ENCODE peak calls at places on chromosome 16, in four cellular contexts. J is neural progenitor cell, H is heart left ventricle, E is dorsolateral prefrontal cortex. A is an unnamed sample.

GRCh38 chr16:87839542-87840461 is 29.5 kb downstream of the SLC7A5 start:
- DNase-seq in H (no peak), E (no peak), J (no peak), A (no peak)

GRCh38 chr16:82891918-82892317 is 265.1 kb downstream of the CDH13 start:
- DNase-seq in E (no peak), H (no peak), J (no peak), A (no peak)

GRCh38 chr16:28218109-28218508 is 6.3 kb upstream of the XPO6 start:
- DNase-seq in J (peak; percentile 31), H (no peak), E (no peak), A (peak; percentile 48)

GRCh38 chr16:21197115-21197514 is 14.3 kb downstream of the ZP2 start:
- DNase-seq in H (no peak), J (no peak), E (no peak), A (no peak)

GRCh38 chr16:77408607-77409006 is 26.2 kb downstream of the ADAMTS18 start:
- DNase-seq in H (no peak), J (no peak), E (no peak), A (no peak)

GRCh38 chr16:16042076-16042475 is 92.7 kb downstream of the ABCC1 start:
- DNase-seq in J (no peak), H (no peak), E (peak; percentile 53), A (peak; percentile 93)

GRCh38 chr16:86566966-86567700 is 504 bp downstream of the FOXC2 start:
- DNase-seq in J (peak; percentile 82), E (no peak), H (peak; percentile 73), A (peak; percentile 93)

GRCh38 chr16:7722761-7723160 is 390.1 kb downstream of the RBFOX1 start:
- DNase-seq in E (no peak), H (no peak), J (no peak), A (no peak)

GRCh38 chr16:47592232-47592631 is 131.1 kb downstream of the PHKB start:
- DNase-seq in J (no peak), H (no peak), E (no peak), A (no peak)

GRCh38 chr16:2969545-2970521 is 685 bp downstream of the PAQR4 start:
- DNase-seq in H (peak; percentile 85), J (peak; percentile 85), E (peak; percentile 75), A (peak; percentile 46)

GRCh38 chr16:52283018-52283417 is 263.9 kb downstream of the TOX3 start:
- DNase-seq in E (no peak), H (no peak), J (no peak), A (peak; percentile 9)

GRCh38 chr16:13997933-13998332 is 73.2 kb upstream of the MRTFB start:
- DNase-seq in H (no peak), J (no peak), E (no peak), A (no peak)

GRCh38 chr16:4947722-4948503 is 10.2 kb upstream of the SEC14L5 start:
- DNase-seq in H (no peak), J (peak; percentile 92), E (no peak), A (no peak)

GRCh38 chr16:19808061-19808621 is 76.5 kb downstream of the GPRC5B start:
- DNase-seq in H (no peak), J (peak; percentile 43), E (no peak), A (no peak)

GRCh38 chr16:11156401-11156800 is 99.6 kb downstream of the SOCS1 start:
- DNase-seq in H (no peak), E (no peak), J (no peak), A (no peak)

GRCh38 chr16:79658301-79659001 is 57.9 kb upstream of the MAF start:
- DNase-seq in E (no peak), H (no peak), J (peak; percentile 13), A (peak; percentile 65)

GRCh38 chr16:70679653-70680494 is 6.0 kb downstream of the MTSS2 start:
- DNase-seq in H (peak; percentile 71), J (peak; percentile 80), E (no peak), A (no peak)

GRCh38 chr16:3904875-3905274 is 24.4 kb upstream of the CREBBP start:
- DNase-seq in E (peak; percentile 6), J (no peak), H (no peak), A (no peak)

GRCh38 chr16:15041260-15042011 is 14.4 kb downstream of the NTAN1 start:
- DNase-seq in E (peak; percentile 74), J (peak; percentile 29), H (peak; percentile 87), A (peak; percentile 92)
- TF ChIP-seq CTCF in E (peak; percentile 20), J (no peak), H (peak; percentile 37), A (peak; percentile 17)

GRCh38 chr16:81264386-81264785 is 25.9 kb downstream of the BCO1 start:
- DNase-seq in E (no peak), H (no peak), J (no peak), A (no peak)

GRCh38 chr16:81265052-81265451 is 26.6 kb downstream of the BCO1 start:
- DNase-seq in E (no peak), H (no peak), J (no peak), A (no peak)

GRCh38 chr16:81261049-81261648 is 22.7 kb downstream of the BCO1 start:
- DNase-seq in H (no peak), J (no peak), E (no peak), A (no peak)

GRCh38 chr16:81265658-81266451 is 27.4 kb downstream of the BCO1 start:
- DNase-seq in J (no peak), H (peak; percentile 86), E (no peak), A (peak; percentile 12)

DNA sequence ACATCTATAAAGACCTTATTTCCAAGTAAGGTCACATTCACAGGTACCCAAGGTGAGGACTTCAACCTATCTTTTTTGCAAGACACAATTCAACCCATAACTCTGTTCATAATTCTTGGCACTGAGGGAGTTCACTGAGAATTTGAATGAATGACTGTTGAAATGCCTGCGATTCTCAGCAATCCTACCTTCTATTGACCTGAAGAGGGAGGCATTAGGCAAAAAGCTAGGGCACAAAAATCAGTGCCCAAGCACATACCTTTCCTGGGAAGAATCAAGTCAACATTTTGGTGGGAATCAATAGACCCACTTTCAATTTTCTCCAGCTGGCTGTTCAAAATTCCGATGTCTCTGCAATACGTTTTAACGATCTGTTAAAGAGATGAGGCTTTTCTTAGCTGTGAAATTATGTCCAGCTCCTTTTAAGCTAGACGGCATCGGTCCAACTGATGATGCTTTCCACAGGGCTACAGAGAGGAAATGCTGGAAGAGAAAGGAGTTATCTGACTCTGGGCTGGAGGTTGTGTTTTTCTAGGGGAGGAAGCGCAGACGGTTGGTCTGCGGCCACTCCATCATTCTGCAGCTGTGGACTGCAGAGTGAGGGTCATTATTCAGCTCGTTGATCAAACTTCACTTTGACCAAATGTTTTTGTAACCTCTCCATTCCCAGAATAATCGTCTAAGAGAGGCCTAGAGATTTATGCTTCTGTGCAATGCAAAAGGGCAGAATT is 25.1 kb downstream of the BCO1 start:
- DNase-seq in H (no peak), J (no peak), E (no peak), A (peak; percentile 23)
- TF ChIP-seq CTCF in H (no peak), J (no peak), E (no peak), A (no peak)

GRCh38 chr16:75238853-75239371 is 12.5 kb downstream of the BCAR1 start:
- DNase-seq in H (no peak), E (peak; percentile 84), J (no peak), A (peak; percentile 52)
- TF ChIP-seq CTCF in H (no peak), E (peak; percentile 5), J (no peak), A (peak; percentile 26)

DNA sequence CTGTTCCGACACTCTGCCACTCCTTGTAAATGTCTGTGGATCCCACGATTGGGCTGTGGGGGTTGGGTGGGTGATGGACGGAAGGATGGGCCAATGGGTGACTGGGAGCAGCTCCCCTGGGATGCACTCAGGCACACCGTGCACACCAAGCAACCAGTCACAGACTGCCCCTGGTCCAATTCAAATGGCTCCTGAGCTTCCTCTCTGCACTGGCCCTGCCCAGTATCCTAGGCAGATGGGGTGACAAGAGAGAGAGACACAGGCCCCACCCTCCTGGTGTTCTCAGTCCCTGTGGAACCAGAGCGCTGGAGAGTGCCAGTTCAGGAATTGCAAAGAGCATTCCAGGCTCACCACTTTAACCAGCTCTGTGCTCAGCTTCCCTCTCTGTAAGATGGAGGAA is 32.8 kb downstream of the BEAN1 start:
- DNase-seq in J (peak; percentile 45), H (no peak), E (no peak), A (no peak)
- TF ChIP-seq CTCF in J (no peak), H (no peak), E (no peak), A (no peak)

GRCh38 chr16:90016339-90016950 is 2.8 kb downstream of the DBNDD1 start:
- DNase-seq in J (no peak), E (no peak), H (no peak), A (no peak)

GRCh38 chr16:90012978-90013745 is 6.1 kb downstream of the DBNDD1 start:
- DNase-seq in J (no peak), E (no peak), H (no peak), A (no peak)

GRCh38 chr16:90019201-90019542 is at the start of gene DBNDD1:
- DNase-seq in E (no peak), J (no peak), H (peak; percentile 62), A (no peak)

GRCh38 chr16:90018297-90019200 is 707 bp downstream of the DBNDD1 start:
- DNase-seq in J (peak; percentile 58), H (peak; percentile 67), E (no peak), A (peak; percentile 39)

DNA sequence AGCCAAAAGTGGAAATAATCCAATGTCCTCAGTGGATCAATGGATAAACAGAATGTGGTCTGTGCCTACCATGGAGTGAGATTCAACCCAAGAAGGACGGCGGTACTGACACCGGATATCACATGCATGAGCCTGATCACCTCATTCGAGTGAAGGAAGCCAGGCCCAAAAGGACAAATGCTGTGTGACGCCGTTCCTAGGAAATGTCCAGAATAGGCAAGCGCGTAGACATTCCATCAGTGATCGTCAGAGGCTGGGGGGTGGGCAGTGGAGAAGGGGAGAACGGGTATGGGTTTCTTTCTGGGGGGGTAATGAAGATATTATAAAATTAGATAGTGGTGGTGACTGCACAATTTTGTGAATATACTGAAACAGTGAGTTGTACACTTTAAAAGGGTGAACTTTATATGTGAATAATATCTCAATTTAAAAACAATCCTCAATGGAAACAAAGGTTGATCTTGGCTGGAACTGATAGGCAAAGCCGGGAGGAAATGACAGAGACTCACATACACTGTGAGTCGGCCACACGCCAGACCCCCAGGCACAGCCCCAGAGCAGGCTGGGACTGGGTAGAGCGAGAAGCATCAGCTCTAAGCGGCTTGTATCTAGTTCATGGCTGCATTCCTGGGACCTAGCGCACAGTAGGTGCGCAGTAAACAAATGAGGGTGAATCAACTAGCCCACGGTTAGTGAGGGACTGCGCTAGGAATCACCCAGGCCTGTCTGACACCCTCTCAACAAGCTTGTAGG is 3.5 kb downstream of the DBNDD1 start:
- DNase-seq in J (no peak), H (no peak), E (no peak), A (no peak)
- TF ChIP-seq CTCF in J (no peak), H (no peak), E (no peak), A (no peak)

DNA sequence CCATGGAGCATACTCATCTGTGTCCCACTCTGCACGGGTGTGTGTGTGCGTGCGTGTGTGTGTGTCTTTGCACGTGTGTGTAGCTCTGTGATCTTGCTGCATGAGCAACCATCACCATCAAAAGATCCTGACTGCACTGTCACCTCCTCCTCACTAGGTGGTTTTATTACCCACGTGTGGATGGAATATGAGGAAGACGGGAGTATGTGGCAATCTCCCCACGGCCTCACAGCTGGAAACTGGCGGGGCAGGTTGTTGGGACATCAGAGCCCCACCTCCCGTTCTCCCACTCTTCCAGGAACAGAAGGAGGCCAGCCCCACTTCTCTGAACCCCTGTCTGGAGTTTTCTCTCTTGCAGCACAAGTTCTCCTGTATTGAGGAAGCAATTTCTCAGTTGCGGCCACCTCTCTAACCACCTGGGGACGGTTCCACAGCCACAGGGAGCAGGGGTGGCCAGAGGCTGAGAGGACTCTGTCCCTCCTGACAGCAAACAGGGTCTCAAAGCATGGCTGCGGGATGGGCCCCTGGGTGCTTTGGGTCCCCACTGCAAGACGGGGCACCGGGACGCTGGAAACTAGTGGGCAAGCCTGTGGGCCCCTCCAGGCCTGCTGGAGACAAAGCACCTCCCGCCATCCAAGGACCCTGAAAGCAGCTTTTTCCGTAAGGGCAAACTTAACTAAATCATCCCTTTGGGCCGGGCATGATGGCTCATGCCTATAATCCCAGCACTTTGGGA is 27.9 kb upstream of the ATP2C2 start:
- DNase-seq in E (peak; percentile 32), H (no peak), J (no peak), A (no peak)
- TF ChIP-seq CTCF in E (no peak), H (no peak), J (no peak), A (no peak)